ENCODE peak calls at places on chromosomes 11 and 22, in five cellular contexts. E is AG08396, J is C1 segment of cervical spinal cord, F is substantia nigra, W is NCI-H774. G is an unnamed sample.

GRCh38 chr11:112302226-112302868 is 41.7 kb upstream of the PLET1 start:
- DNase-seq in E (no peak), J (no peak), F (no peak), W (no peak), G (peak)

GRCh38 chr11:9078113-9079041 is 13.0 kb downstream of the SCUBE2 start:
- DNase-seq in E (no peak), J (no peak), F (no peak), W (no peak), G (no peak)

GRCh38 chr22:36921309-36922096 is 8.1 kb downstream of the CSF2RB start:
- DNase-seq in E (no peak), J (no peak), F (no peak), W (no peak), G (no peak)

GRCh38 chr11:78312712-78313111 is 104.9 kb downstream of the GAB2 start:
- DNase-seq in E (no peak), J (no peak), F (no peak), W (no peak), G (no peak)

GRCh38 chr22:25736378-25737011 is 5.5 kb upstream of the MYO18B start:
- DNase-seq in E (no peak), J (no peak), F (no peak), W (no peak), G (no peak)

GRCh38 chr11:17075506-17075905 is 2.0 kb downstream of the RPS13 start:
- DNase-seq in E (no peak), J (no peak), F (no peak), W (no peak), G (no peak)

GRCh38 chr11:36352919-36353318 is 56.8 kb downstream of the PRR5L start:
- DNase-seq in E (no peak), J (no peak), F (no peak), W (no peak), G (no peak)

GRCh38 chr11:17613428-17613962 is 66.4 kb downstream of the OTOG start:
- DNase-seq in E (no peak), J (no peak), F (no peak), W (no peak), G (no peak)

GRCh38 chr22:46361861-46362220 is 26.3 kb downstream of the TRMU start:
- DNase-seq in E (no peak), J (no peak), F (no peak), W (no peak), G (no peak)

GRCh38 chr11:115699733-115700132 is 195.5 kb upstream of the CADM1 start:
- DNase-seq in E (peak), J (no peak), F (no peak), W (no peak), G (no peak)

GRCh38 chr11:64088159-64089026 is 52.7 kb downstream of the FLRT1 start:
- DNase-seq in E (no peak), J (peak), F (no peak), W (no peak), G (peak)

G was measured in HEK293T.